ENCODE peak calls at places on chromosomes 4 and X, in ten cellular contexts. D, B, I, W, T, F, N, U, S and V are unnamed samples.

GRCh38 chr4:27366424-27366823 is 505.8 kb downstream of the STIM2 start:
- DNase-seq in U (no peak), F (no peak), D (no peak), N (no peak), B (no peak), I (peak; percentile 28), T (peak; percentile 8), W (no peak), S (no peak), V (no peak)

GRCh38 chr4:75345436-75345835 is 168.8 kb downstream of the RCHY1 start:
- DNase-seq in D (no peak), B (no peak), T (no peak), W (no peak), N (no peak), U (no peak), F (no peak), S (no peak), I (no peak), V (no peak)

GRCh38 chr4:1578968-1579833 is 104.9 kb downstream of the FAM53A start:
- DNase-seq in B (peak; percentile 21), F (peak; percentile 68), U (peak; percentile 77), T (peak; percentile 74), D (peak; percentile 76), I (peak; percentile 77), S (peak; percentile 39), N (no peak), W (peak; percentile 56), V (no peak)

GRCh38 chr4:156198511-156198910 is 244.8 kb upstream of the CTSO start:
- DNase-seq in B (no peak), T (no peak), S (no peak), I (no peak), U (no peak), W (no peak), D (no peak), N (no peak), F (no peak), V (no peak)

GRCh38 chrX:150211988-150212387 is 151.1 kb upstream of the MAMLD1 start:
- DNase-seq in N (no peak), F (peak; percentile 13), S (no peak), D (no peak), I (peak; percentile 38), W (no peak), T (peak; percentile 63), B (no peak), U (no peak), V (no peak)

GRCh38 chr4:146095091-146095690 is 80.3 kb upstream of the LSM6 start:
- DNase-seq in I (peak; percentile 43), F (peak; percentile 63), N (peak; percentile 80), D (peak; percentile 34), T (peak; percentile 62), B (peak; percentile 25), S (peak; percentile 41), W (peak; percentile 73), U (no peak), V (peak; percentile 33)

GRCh38 chr4:94801016-94801415 is 43.3 kb downstream of the BMPR1B start:
- DNase-seq in N (no peak), F (no peak), S (no peak), D (no peak), I (no peak), W (no peak), B (no peak), U (no peak), T (no peak), V (no peak)

GRCh38 chrX:6024204-6024603 is 204.5 kb downstream of the NLGN4X start:
- DNase-seq in B (no peak), N (no peak), W (no peak), S (no peak), D (no peak), I (no peak), T (peak; percentile 68), F (peak; percentile 78), U (no peak), V (no peak)

GRCh38 chrX:134626434-134626833 is 31.8 kb downstream of the PLAC1 start:
- DNase-seq in F (no peak), T (no peak), D (no peak), N (no peak), B (no peak), S (no peak), W (no peak), I (no peak), U (no peak), V (peak; percentile 46)

GRCh38 chrX:88135735-88136134 is 611.3 kb upstream of the CPXCR1 start:
- DNase-seq in I (no peak), S (no peak), W (no peak), F (peak; percentile 6), T (peak; percentile 4), N (peak; percentile 0), U (no peak), B (peak; percentile 3), D (no peak), V (no peak)